ENCODE peak calls at places on chromosomes 13 and 19, in ten cellular contexts. C is AG10803; F is SHP77; M is Jurkat, Clone E6-1; H is head of caudate nucleus; B is GM20000; L is HCEC 1CT; N is uterus; U is A549; G is lung microvascular endothelial cell. D is an unnamed sample.

GRCh38 chr13:88288326-88288725 is 617.2 kb downstream of the SLITRK5 start:
- DNase-seq in G (no peak), L (no peak), C (no peak), F (no peak), M (no peak), N (no peak), H (no peak), B (no peak), U (no peak), D (no peak)

GRCh38 chr19:38304866-38305429 is 897 bp downstream of the C19orf33 start:
- DNase-seq in M (no peak), U (peak), G (peak), B (no peak), H (no peak), C (no peak), N (no peak), L (no peak), F (no peak), D (no peak)

GRCh38 chr19:57812201-57812600 is 2.5 kb downstream of the ZNF552 start:
- DNase-seq in M (peak), N (no peak), L (no peak), C (no peak), G (no peak), U (no peak), F (no peak), B (no peak), H (no peak), D (no peak)

GRCh38 chr19:4030981-4031380 is 23.4 kb downstream of the PIAS4 start:
- DNase-seq in F (no peak), C (no peak), N (no peak), L (no peak), U (no peak), G (no peak), M (no peak), B (no peak), H (no peak), D (no peak)

GRCh38 chr19:42051166-42052115 is 18.6 kb downstream of the GRIK5 start:
- DNase-seq in B (no peak), F (no peak), G (no peak), L (no peak), U (no peak), C (no peak), M (no peak), H (no peak), N (no peak), D (no peak)

GRCh38 chr13:75421133-75421532 is 60.8 kb downstream of the TBC1D4 start:
- DNase-seq in G (no peak), N (no peak), C (no peak), F (no peak), H (no peak), B (no peak), U (no peak), M (no peak), L (no peak), D (no peak)

GRCh38 chr13:70188567-70188966 is 80.3 kb upstream of the KLHL1 start:
- DNase-seq in L (no peak), F (no peak), B (no peak), G (no peak), M (no peak), N (no peak), U (no peak), C (no peak), H (no peak), D (no peak)

GRCh38 chr13:106143392-106143791 is 392.1 kb downstream of the EFNB2 start:
- DNase-seq in H (no peak), B (no peak), F (no peak), L (peak), U (no peak), C (peak), M (no peak), N (no peak), G (no peak), D (no peak)

GRCh38 chr19:11261902-11262839 is at the start of gene DOCK6:
- DNase-seq in L (no peak), U (no peak), C (no peak), G (peak), H (no peak), M (no peak), N (no peak), B (peak), F (no peak), D (no peak)

GRCh38 chr19:31110331-31110730 is 238.9 kb downstream of the TSHZ3 start:
- DNase-seq in N (peak), F (no peak), L (peak), U (peak), H (no peak), M (no peak), B (no peak), C (peak), G (no peak), D (no peak)

GRCh38 chr13:48412881-48413351 is at the start of gene LPAR6:
- DNase-seq in G (peak), L (peak), B (no peak), F (no peak), H (no peak), C (peak), U (peak), N (peak), M (peak), D (no peak)

GRCh38 chr19:5913739-5914357 is at the start of gene CAPS:
- DNase-seq in G (no peak), B (no peak), F (no peak), U (peak), M (no peak), N (no peak), H (peak), C (peak), L (no peak), D (no peak)

GRCh38 chr13:23551213-23552008 is 18.8 kb upstream of the TNFRSF19 start:
- DNase-seq in C (no peak), F (no peak), U (no peak), B (peak), G (no peak), M (no peak), L (no peak), H (no peak), N (no peak), D (no peak)

GRCh38 chr13:109790951-109791605 is 4.7 kb upstream of the IRS2 start:
- DNase-seq in F (peak), L (peak), M (peak), U (peak), B (no peak), H (no peak), N (no peak), G (no peak), C (peak), D (peak)

GRCh38 chr19:2866495-2867024 is 575 bp upstream of the ZNF556 start:
- DNase-seq in U (no peak), M (no peak), N (no peak), F (no peak), C (no peak), G (no peak), H (no peak), B (no peak), L (no peak), D (no peak)

GRCh38 chr13:106384516-106384915 is 150.9 kb downstream of the EFNB2 start:
- DNase-seq in C (no peak), U (no peak), L (no peak), H (no peak), N (no peak), F (no peak), G (no peak), M (no peak), B (no peak), D (no peak)

GRCh38 chr13:100528820-100529219 is 59.8 kb downstream of the GGACT start:
- DNase-seq in U (no peak), N (no peak), L (no peak), M (no peak), C (no peak), G (no peak), F (no peak), H (no peak), B (no peak), D (no peak)

GRCh38 chr19:1226522-1227312 is 11.1 kb downstream of the CBARP start:
- DNase-seq in C (no peak), H (no peak), F (no peak), L (no peak), M (no peak), G (no peak), N (no peak), B (no peak), U (no peak), D (no peak)